ENCODE peak calls at places on chromosomes 2 and 18, in seven cellular contexts. One of them, this sample, is unnamed.

GRCh38 chr2:82913566-82913965 is 1545.5 kb downstream of the SUCLG1 start:
- DNase-seq in mesenchymal stem cell: no peak
- DNase-seq in IMR-90: no peak
- DNase-seq in mesendoderm: no peak
- DNase-seq in neuronal stem cell: no peak
- DNase-seq in H9: no peak
- DNase-seq in trophoblast cell: no peak
- DNase-seq in this sample: no peak

GRCh38 chr2:64295326-64296149 is 151.3 kb upstream of the PELI1 start:
- DNase-seq in IMR-90: no peak
- DNase-seq in mesenchymal stem cell: no peak
- DNase-seq in trophoblast cell: no peak
- DNase-seq in H9: no peak
- DNase-seq in mesendoderm: no peak
- DNase-seq in neuronal stem cell: no peak
- DNase-seq in this sample: no peak

GRCh38 chr18:49560277-49561126 is 1.4 kb upstream of the LIPG start:
- DNase-seq in IMR-90: no peak
- DNase-seq in neuronal stem cell: no peak
- DNase-seq in mesenchymal stem cell: peak
- DNase-seq in trophoblast cell: no peak
- DNase-seq in H9: peak
- DNase-seq in mesendoderm: peak
- DNase-seq in this sample: no peak

GRCh38 chr2:170013802-170014551 is 164.0 kb upstream of the MYO3B start:
- DNase-seq in mesenchymal stem cell: peak
- DNase-seq in mesendoderm: peak
- DNase-seq in IMR-90: peak
- DNase-seq in trophoblast cell: peak
- DNase-seq in neuronal stem cell: peak
- DNase-seq in H9: no peak
- DNase-seq in this sample: no peak

GRCh38 chr18:67475673-67476072 is 40.8 kb downstream of the DSEL start:
- DNase-seq in neuronal stem cell: no peak
- DNase-seq in trophoblast cell: no peak
- DNase-seq in mesendoderm: no peak
- DNase-seq in H9: no peak
- DNase-seq in mesenchymal stem cell: peak
- DNase-seq in IMR-90: peak
- DNase-seq in this sample: no peak

GRCh38 chr2:237315170-237315880 is 98.6 kb downstream of the COL6A3 start:
- DNase-seq in trophoblast cell: no peak
- DNase-seq in mesenchymal stem cell: peak
- DNase-seq in neuronal stem cell: peak
- DNase-seq in H9: no peak
- DNase-seq in IMR-90: peak
- DNase-seq in mesendoderm: peak
- DNase-seq in this sample: no peak

GRCh38 chr2:239963646-239964205 is 61.4 kb downstream of the NDUFA10 start:
- DNase-seq in IMR-90: no peak
- DNase-seq in mesendoderm: no peak
- DNase-seq in mesenchymal stem cell: no peak
- DNase-seq in H9: no peak
- DNase-seq in trophoblast cell: no peak
- DNase-seq in neuronal stem cell: no peak
- DNase-seq in this sample: no peak

GRCh38 chr2:224142397-224143312 is 103.6 kb upstream of the SERPINE2 start:
- DNase-seq in H9: no peak
- DNase-seq in mesendoderm: no peak
- DNase-seq in trophoblast cell: no peak
- DNase-seq in IMR-90: peak
- DNase-seq in neuronal stem cell: no peak
- DNase-seq in mesenchymal stem cell: peak
- DNase-seq in this sample: no peak

GRCh38 chr18:2843161-2843560 is 3.6 kb upstream of the EMILIN2 start:
- DNase-seq in trophoblast cell: no peak
- DNase-seq in neuronal stem cell: no peak
- DNase-seq in mesendoderm: no peak
- DNase-seq in H9: no peak
- DNase-seq in mesenchymal stem cell: no peak
- DNase-seq in IMR-90: no peak
- DNase-seq in this sample: no peak

GRCh38 chr2:112690853-112691390 is 29.9 kb upstream of the NT5DC4 start:
- DNase-seq in mesendoderm: peak
- DNase-seq in H9: peak
- DNase-seq in trophoblast cell: peak
- DNase-seq in neuronal stem cell: no peak
- DNase-seq in IMR-90: peak
- DNase-seq in mesenchymal stem cell: peak
- DNase-seq in this sample: peak

GRCh38 chr2:25606892-25607291 is 66.5 kb downstream of the DTNB start:
- DNase-seq in trophoblast cell: no peak
- DNase-seq in H9: no peak
- DNase-seq in mesenchymal stem cell: peak
- DNase-seq in mesendoderm: peak
- DNase-seq in neuronal stem cell: no peak
- DNase-seq in IMR-90: peak
- DNase-seq in this sample: no peak

GRCh38 chr2:55620123-55620779 is 2.8 kb upstream of the PPP4R3B start:
- DNase-seq in mesendoderm: peak
- DNase-seq in H9: peak
- DNase-seq in neuronal stem cell: no peak
- DNase-seq in mesenchymal stem cell: peak
- DNase-seq in IMR-90: peak
- DNase-seq in trophoblast cell: no peak
- DNase-seq in this sample: no peak

GRCh38 chr2:140455312-140455711 is 1675.1 kb upstream of the NXPH2 start:
- DNase-seq in neuronal stem cell: no peak
- DNase-seq in mesendoderm: no peak
- DNase-seq in H9: no peak
- DNase-seq in mesenchymal stem cell: no peak
- DNase-seq in IMR-90: no peak
- DNase-seq in trophoblast cell: no peak
- DNase-seq in this sample: no peak
- H3K18ac ChIP-seq in neuronal stem cell: no peak
- H3K18ac ChIP-seq in mesendoderm: no peak
- H3K18ac ChIP-seq in H9: no peak
- H3K18ac ChIP-seq in mesenchymal stem cell: no peak
- H3K18ac ChIP-seq in IMR-90: no peak
- H3K18ac ChIP-seq in trophoblast cell: no peak
- H3K18ac ChIP-seq in this sample: no peak

DNA sequence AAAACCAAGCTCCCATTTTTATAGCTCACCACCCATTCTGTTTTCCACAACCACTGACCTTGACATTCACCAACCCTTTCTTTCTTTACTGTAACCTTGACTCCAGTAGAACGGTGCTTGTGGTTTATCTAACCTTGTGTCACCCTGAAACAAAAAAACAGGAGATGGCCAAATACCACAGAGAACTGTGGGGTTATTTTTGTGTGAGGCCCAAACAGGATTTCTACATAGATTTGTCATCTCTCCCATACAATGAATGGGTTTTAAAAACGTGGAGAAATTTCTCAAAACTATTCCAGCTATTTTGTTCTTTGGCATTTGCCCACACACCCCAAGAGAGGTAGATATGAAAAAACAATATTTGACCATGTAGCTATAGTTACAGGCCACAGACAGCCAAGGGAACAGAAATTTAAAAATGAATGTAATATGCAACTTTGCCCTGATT is 231.3 kb upstream of the TANK start:
- DNase-seq in IMR-90: peak
- DNase-seq in neuronal stem cell: no peak
- DNase-seq in mesendoderm: no peak
- DNase-seq in trophoblast cell: no peak
- DNase-seq in mesenchymal stem cell: no peak
- DNase-seq in H9: no peak
- DNase-seq in this sample: no peak
- H3K18ac ChIP-seq in IMR-90: peak
- H3K18ac ChIP-seq in neuronal stem cell: no peak
- H3K18ac ChIP-seq in mesendoderm: no peak
- H3K18ac ChIP-seq in trophoblast cell: no peak
- H3K18ac ChIP-seq in mesenchymal stem cell: no peak
- H3K18ac ChIP-seq in H9: no peak
- H3K18ac ChIP-seq in this sample: peak

GRCh38 chr2:201795608-201796477 is 10.5 kb upstream of the CDK15 start:
- DNase-seq in neuronal stem cell: peak
- DNase-seq in H9: peak
- DNase-seq in mesendoderm: peak
- DNase-seq in mesenchymal stem cell: peak
- DNase-seq in IMR-90: peak
- DNase-seq in trophoblast cell: peak
- DNase-seq in this sample: no peak
- H3K18ac ChIP-seq in neuronal stem cell: no peak
- H3K18ac ChIP-seq in H9: no peak
- H3K18ac ChIP-seq in mesendoderm: no peak
- H3K18ac ChIP-seq in mesenchymal stem cell: no peak
- H3K18ac ChIP-seq in IMR-90: peak
- H3K18ac ChIP-seq in trophoblast cell: no peak
- H3K18ac ChIP-seq in this sample: no peak

GRCh38 chr2:54541995-54542394 is 85.9 kb downstream of the SPTBN1 start:
- DNase-seq in H9: no peak
- DNase-seq in trophoblast cell: no peak
- DNase-seq in mesenchymal stem cell: no peak
- DNase-seq in IMR-90: no peak
- DNase-seq in neuronal stem cell: no peak
- DNase-seq in mesendoderm: no peak
- DNase-seq in this sample: no peak
- H3K18ac ChIP-seq in H9: no peak
- H3K18ac ChIP-seq in trophoblast cell: no peak
- H3K18ac ChIP-seq in mesenchymal stem cell: no peak
- H3K18ac ChIP-seq in IMR-90: no peak
- H3K18ac ChIP-seq in neuronal stem cell: no peak
- H3K18ac ChIP-seq in mesendoderm: no peak
- H3K18ac ChIP-seq in this sample: no peak

GRCh38 chr2:124296470-124296869 is 271.4 kb downstream of the CNTNAP5 start:
- DNase-seq in IMR-90: no peak
- DNase-seq in neuronal stem cell: no peak
- DNase-seq in mesenchymal stem cell: no peak
- DNase-seq in mesendoderm: no peak
- DNase-seq in H9: no peak
- DNase-seq in trophoblast cell: no peak
- DNase-seq in this sample: no peak

DNA sequence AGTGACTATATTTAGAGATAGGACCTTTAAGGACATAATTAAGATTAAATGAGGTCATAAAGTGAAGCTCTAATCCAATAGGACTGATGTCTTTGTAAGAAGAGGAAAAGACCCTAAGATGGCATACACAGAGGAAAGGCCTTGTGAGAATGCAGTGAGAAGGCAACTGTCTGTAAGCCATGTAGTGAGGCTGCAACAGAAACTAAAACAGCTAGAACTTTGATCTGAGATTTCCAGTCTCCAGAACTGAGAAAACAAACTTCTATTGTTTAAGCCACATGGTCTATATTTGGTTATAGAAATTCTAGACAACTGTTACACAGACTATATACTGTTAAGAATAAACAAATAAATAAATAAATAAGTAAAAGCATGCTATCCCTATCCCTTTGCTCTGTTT is 276.8 kb downstream of the CNTNAP5 start:
- DNase-seq in mesendoderm: no peak
- DNase-seq in neuronal stem cell: no peak
- DNase-seq in trophoblast cell: no peak
- DNase-seq in mesenchymal stem cell: no peak
- DNase-seq in H9: no peak
- DNase-seq in IMR-90: no peak
- DNase-seq in this sample: no peak
- H3K18ac ChIP-seq in mesendoderm: no peak
- H3K18ac ChIP-seq in neuronal stem cell: no peak
- H3K18ac ChIP-seq in trophoblast cell: no peak
- H3K18ac ChIP-seq in mesenchymal stem cell: no peak
- H3K18ac ChIP-seq in H9: no peak
- H3K18ac ChIP-seq in IMR-90: no peak
- H3K18ac ChIP-seq in this sample: no peak

GRCh38 chr2:59892398-59892797 is 661.1 kb downstream of the BCL11A start:
- DNase-seq in neuronal stem cell: no peak
- DNase-seq in mesendoderm: no peak
- DNase-seq in trophoblast cell: no peak
- DNase-seq in IMR-90: no peak
- DNase-seq in H9: peak
- DNase-seq in mesenchymal stem cell: no peak
- DNase-seq in this sample: no peak
- H3K18ac ChIP-seq in neuronal stem cell: no peak
- H3K18ac ChIP-seq in mesendoderm: no peak
- H3K18ac ChIP-seq in trophoblast cell: no peak
- H3K18ac ChIP-seq in IMR-90: no peak
- H3K18ac ChIP-seq in H9: no peak
- H3K18ac ChIP-seq in mesenchymal stem cell: no peak
- H3K18ac ChIP-seq in this sample: no peak

DNA sequence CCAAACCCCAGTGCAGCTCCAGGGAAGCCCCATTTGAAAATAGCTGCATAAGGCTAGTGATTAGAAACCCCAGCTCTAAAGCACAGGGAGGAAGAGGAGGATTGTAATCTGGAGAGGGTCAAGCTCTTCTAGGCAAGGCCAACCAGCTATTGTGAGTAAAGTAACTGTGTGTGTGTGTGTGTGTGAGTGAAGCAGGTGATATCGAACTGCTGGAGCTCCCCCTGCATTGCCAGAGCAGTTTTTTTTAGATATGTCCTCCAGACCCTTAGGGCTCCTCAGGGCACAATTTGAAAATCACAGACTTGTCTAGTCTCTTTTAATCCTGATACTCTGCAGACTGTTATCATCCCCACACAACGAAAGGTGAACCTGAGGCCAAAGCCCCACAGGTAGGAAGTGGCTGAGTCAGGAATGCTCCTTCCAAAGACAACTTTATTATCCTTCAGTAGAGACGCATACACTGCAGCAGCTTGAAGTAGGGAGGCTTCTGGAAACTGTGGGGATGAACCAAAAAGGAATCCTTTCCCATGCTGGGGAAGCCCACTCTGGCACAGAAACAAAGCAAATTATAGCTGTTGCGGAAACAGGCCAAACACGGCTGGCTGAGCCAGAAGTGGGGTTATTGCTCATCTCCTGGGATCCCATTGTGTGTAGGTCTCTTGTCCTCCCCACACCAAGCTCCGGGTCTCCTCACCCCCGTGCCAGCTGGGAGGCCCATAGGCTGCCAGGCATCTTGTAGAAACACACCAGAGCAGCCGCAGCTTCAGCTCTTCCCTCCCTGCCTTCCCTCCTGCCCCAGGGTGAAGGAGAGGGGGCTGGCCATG is 177.2 kb upstream of the NABP1 start:
- DNase-seq in trophoblast cell: no peak
- DNase-seq in mesenchymal stem cell: no peak
- DNase-seq in mesendoderm: peak
- DNase-seq in neuronal stem cell: no peak
- DNase-seq in IMR-90: no peak
- DNase-seq in H9: no peak
- DNase-seq in this sample: no peak
- H3K18ac ChIP-seq in trophoblast cell: no peak
- H3K18ac ChIP-seq in mesenchymal stem cell: no peak
- H3K18ac ChIP-seq in mesendoderm: no peak
- H3K18ac ChIP-seq in neuronal stem cell: peak
- H3K18ac ChIP-seq in IMR-90: peak
- H3K18ac ChIP-seq in H9: no peak
- H3K18ac ChIP-seq in this sample: no peak

DNA sequence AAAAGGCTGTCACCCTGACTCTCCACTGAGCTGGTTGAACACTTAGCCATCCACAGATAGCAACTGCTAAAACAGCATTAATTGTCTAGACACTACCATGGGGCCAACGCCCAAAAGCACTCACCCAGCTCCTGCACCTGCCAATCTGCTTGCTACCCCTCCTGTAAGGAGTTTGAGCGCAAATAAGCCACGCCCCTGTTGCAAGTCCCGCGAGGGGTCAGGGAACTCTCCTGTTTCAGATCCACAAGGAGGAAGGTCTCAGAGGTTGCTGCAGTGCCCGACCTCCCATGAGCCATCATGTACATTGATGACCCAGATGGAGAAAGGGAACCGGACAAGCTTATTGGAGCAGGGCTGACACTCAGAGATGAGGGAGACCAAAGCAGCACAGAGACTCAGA is 106.8 kb downstream of the ZNF516 start:
- DNase-seq in mesendoderm: no peak
- DNase-seq in IMR-90: no peak
- DNase-seq in H9: no peak
- DNase-seq in neuronal stem cell: no peak
- DNase-seq in mesenchymal stem cell: no peak
- DNase-seq in trophoblast cell: no peak
- DNase-seq in this sample: no peak
- H3K18ac ChIP-seq in mesendoderm: no peak
- H3K18ac ChIP-seq in IMR-90: no peak
- H3K18ac ChIP-seq in H9: no peak
- H3K18ac ChIP-seq in neuronal stem cell: no peak
- H3K18ac ChIP-seq in mesenchymal stem cell: no peak
- H3K18ac ChIP-seq in trophoblast cell: no peak
- H3K18ac ChIP-seq in this sample: no peak

This sample was measured in H1.